ENCODE peak calls at places on chromosomes 7 and 10, in four cellular contexts. O, D, M and R are unnamed samples.
A peak's percentile ranks its signal among the peaks of the same experiment; 100 is the strongest.

GRCh38 chr7:28258240-28258639 is 77.6 kb upstream of the JAZF1 start:
- DNase-seq in O (no peak), D (no peak), M (no peak), R (no peak)

GRCh38 chr10:114163062-114163861 is 10.7 kb downstream of the CCDC186 start:
- DNase-seq in O (no peak), D (no peak), M (no peak), R (no peak)

GRCh38 chr10:681670-682318 is 7.7 kb downstream of the DIP2C start:
- DNase-seq in O (no peak), D (no peak), M (peak; percentile 33), R (no peak)

GRCh38 chr7:28408974-28409715 is 3.2 kb upstream of the CREB5 start:
- DNase-seq in O (peak; percentile 92), D (no peak), M (peak; percentile 78), R (peak; percentile 81)

GRCh38 chr7:149883452-149883861 is 9.7 kb downstream of the ATP6V0E2 start:
- DNase-seq in O (peak; percentile 83), D (no peak), M (peak; percentile 41), R (peak; percentile 75)

GRCh38 chr7:32476816-32477648 is 13.1 kb downstream of the LSM5 start:
- DNase-seq in O (no peak), D (no peak), M (no peak), R (peak; percentile 3)

GRCh38 chr10:79081353-79082034 is 12.7 kb downstream of the ZMIZ1 start:
- DNase-seq in O (no peak), D (no peak), M (no peak), R (no peak)

GRCh38 chr10:113225364-113225763 is 275.3 kb downstream of the TCF7L2 start:
- DNase-seq in O (no peak), D (no peak), M (no peak), R (no peak)

GRCh38 chr7:43877968-43878864 is 8.9 kb upstream of the MRPS24 start:
- DNase-seq in O (no peak), D (no peak), M (no peak), R (no peak)

GRCh38 chr10:5948999-5949759 is 28.2 kb downstream of the IL15RA start:
- DNase-seq in O (peak; percentile 63), D (no peak), M (peak; percentile 46), R (peak; percentile 65)

GRCh38 chr7:133851416-133851815 is 275.7 kb upstream of the LRGUK start:
- DNase-seq in O (no peak), D (no peak), M (no peak), R (no peak)

GRCh38 chr7:133850497-133851070 is 276.6 kb upstream of the LRGUK start:
- DNase-seq in O (no peak), D (no peak), M (no peak), R (no peak)

GRCh38 chr7:133854739-133855138 is 272.4 kb upstream of the LRGUK start:
- DNase-seq in O (no peak), D (no peak), M (peak; percentile 37), R (peak; percentile 54)

GRCh38 chr7:133857376-133858119 is 269.6 kb upstream of the LRGUK start:
- DNase-seq in O (no peak), D (no peak), M (no peak), R (no peak)

GRCh38 chr7:133853706-133854276 is 273.3 kb upstream of the LRGUK start:
- DNase-seq in O (peak; percentile 45), D (peak; percentile 9), M (peak; percentile 47), R (peak; percentile 35)
- TF ChIP-seq TARDBP in O (no peak), D (no peak), M (no peak), R (no peak)

GRCh38 chr7:105461518-105461917 is 60.6 kb downstream of the PUS7 start:
- DNase-seq in O (no peak), D (no peak), M (peak; percentile 21), R (no peak)
- TF ChIP-seq TARDBP in O (no peak), D (no peak), M (no peak), R (no peak)

GRCh38 chr10:26544932-26545331 is 106.8 kb downstream of the APBB1IP start:
- DNase-seq in O (no peak), D (peak; percentile 51), M (no peak), R (no peak)

GRCh38 chr10:26543567-26544306 is 105.6 kb downstream of the APBB1IP start:
- DNase-seq in O (no peak), D (peak; percentile 41), M (no peak), R (no peak)

DNA sequence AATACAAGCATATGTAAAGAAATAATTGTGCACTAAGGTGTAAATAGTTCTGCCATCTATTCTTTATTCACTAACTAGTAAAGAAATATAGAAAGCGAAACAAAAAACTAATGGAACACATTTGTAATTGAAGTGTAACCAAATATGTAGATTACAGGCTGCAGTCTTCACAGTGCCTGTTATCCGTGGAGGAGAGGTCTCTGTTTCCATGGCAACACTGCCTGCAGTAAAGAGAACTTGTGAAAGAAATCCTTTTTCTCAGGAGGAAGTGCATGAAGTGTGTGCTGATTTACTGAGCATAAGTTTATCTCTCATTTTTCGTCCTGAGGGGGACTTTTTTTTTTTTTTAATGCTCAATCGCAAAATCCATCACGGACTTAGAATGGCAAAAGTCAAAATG is 102.5 kb downstream of the APBB1IP start:
- DNase-seq in O (peak; percentile 21), D (peak; percentile 37), M (no peak), R (no peak)
- TF ChIP-seq TARDBP in O (no peak), D (no peak), M (no peak), R (no peak)

DNA sequence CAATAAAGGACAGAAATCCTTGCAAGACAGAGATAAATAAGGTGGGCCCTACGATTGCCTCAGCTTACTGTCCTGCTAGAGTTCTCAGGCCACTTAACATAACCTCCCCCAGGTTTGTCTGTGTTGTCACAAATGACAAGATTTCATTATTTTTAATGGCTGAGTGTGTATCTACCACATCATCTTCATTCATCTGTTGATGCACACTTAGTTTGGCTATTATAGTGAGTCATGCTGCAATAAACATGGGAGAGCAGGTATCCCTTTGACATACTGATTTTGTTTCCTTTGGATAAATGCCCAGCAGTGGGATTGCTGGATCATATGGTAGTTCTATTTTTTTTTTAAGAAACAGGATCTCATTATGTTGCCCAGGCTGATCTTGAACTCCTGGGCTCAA is 60.6 kb downstream of the PRTFDC1 start:
- DNase-seq in O (no peak), D (no peak), M (no peak), R (no peak)
- TF ChIP-seq TARDBP in O (no peak), D (no peak), M (no peak), R (no peak)

DNA sequence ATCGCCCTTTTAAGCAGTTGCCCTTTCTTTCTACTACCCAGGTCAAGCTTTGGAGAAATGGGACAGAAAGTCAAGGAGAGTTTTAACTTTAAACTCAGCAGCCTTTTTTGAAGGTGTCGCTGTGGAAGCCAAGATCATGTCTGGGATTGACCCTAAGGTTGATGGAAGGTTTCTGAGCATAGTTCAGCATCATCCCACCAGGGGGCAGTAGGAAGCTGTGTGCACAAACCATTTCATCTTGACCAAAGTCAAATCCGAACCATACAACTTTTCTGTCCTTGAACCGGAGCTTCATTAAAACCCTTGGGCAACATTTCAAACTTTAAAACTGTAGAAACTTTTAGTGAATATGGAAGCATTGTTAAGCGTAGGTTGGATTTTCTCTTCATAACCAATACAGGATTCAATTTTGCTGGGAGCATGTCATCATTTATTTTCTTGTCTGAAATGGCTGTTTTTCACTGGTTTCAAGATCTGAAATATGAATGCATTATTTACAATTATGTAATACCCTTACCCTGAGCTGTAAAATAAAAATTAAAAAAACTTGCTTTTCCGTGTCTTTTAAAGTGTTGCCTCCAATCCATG is 214.4 kb upstream of the KIAA1217 start:
- DNase-seq in O (peak; percentile 64), D (peak; percentile 5), M (peak; percentile 46), R (peak; percentile 52)
- TF ChIP-seq TARDBP in O (no peak), D (no peak), M (no peak), R (no peak)

GRCh38 chr7:90582164-90582563 is 14.0 kb upstream of the CDK14 start:
- DNase-seq in O (no peak), D (no peak), M (no peak), R (no peak)
- TF ChIP-seq TARDBP in O (no peak), D (no peak), M (no peak), R (no peak)

GRCh38 chr10:18650618-18651017 is 769 bp downstream of the NSUN6 start:
- DNase-seq in O (no peak), D (no peak), M (no peak), R (no peak)
- TF ChIP-seq TARDBP in O (no peak), D (no peak), M (no peak), R (no peak)